ENCODE peak calls at places on chromosomes 5 and 9, in seven cellular contexts. One of them, this sample, is unnamed.

GRCh38 chr9:136082496-136083361 is 12.4 kb downstream of the NACC2 start:
- DNase-seq in spleen: no peak
- DNase-seq in mammary epithelial cell: no peak
- DNase-seq in K562: no peak
- DNase-seq in omental fat pad: no peak
- DNase-seq in heart right ventricle: peak; percentile 11
- DNase-seq in WTC11: no peak
- DNase-seq in this sample: no peak

GRCh38 chr9:130042406-130042930 is 521 bp downstream of the FNBP1 start:
- DNase-seq in spleen: peak; percentile 92
- DNase-seq in mammary epithelial cell: no peak
- DNase-seq in K562: peak; percentile 35
- DNase-seq in omental fat pad: no peak
- DNase-seq in heart right ventricle: peak; percentile 42
- DNase-seq in WTC11: peak; percentile 56
- DNase-seq in this sample: peak; percentile 67

GRCh38 chr9:24518545-24518944 is 27.2 kb downstream of the IZUMO3 start:
- DNase-seq in spleen: no peak
- DNase-seq in mammary epithelial cell: no peak
- DNase-seq in K562: no peak
- DNase-seq in omental fat pad: no peak
- DNase-seq in heart right ventricle: no peak
- DNase-seq in WTC11: no peak
- DNase-seq in this sample: no peak

GRCh38 chr5:115321309-115321708 is 24.9 kb upstream of the CCDC112 start:
- DNase-seq in spleen: no peak
- DNase-seq in mammary epithelial cell: peak; percentile 87
- DNase-seq in K562: no peak
- DNase-seq in omental fat pad: no peak
- DNase-seq in heart right ventricle: no peak
- DNase-seq in WTC11: no peak
- DNase-seq in this sample: no peak

GRCh38 chr9:87643778-87644570 is 81.9 kb upstream of the CTSL start:
- DNase-seq in spleen: no peak
- DNase-seq in mammary epithelial cell: no peak
- DNase-seq in K562: no peak
- DNase-seq in omental fat pad: no peak
- DNase-seq in heart right ventricle: no peak
- DNase-seq in WTC11: no peak
- DNase-seq in this sample: no peak

GRCh38 chr9:135422340-135422944 is 57.1 kb upstream of the PPP1R26 start:
- DNase-seq in spleen: no peak
- DNase-seq in mammary epithelial cell: no peak
- DNase-seq in K562: no peak
- DNase-seq in omental fat pad: no peak
- DNase-seq in heart right ventricle: no peak
- DNase-seq in WTC11: no peak
- DNase-seq in this sample: no peak

GRCh38 chr5:5026407-5026780 is 113.7 kb upstream of the ADAMTS16 start:
- DNase-seq in spleen: peak; percentile 43
- DNase-seq in mammary epithelial cell: no peak
- DNase-seq in K562: no peak
- DNase-seq in omental fat pad: no peak
- DNase-seq in heart right ventricle: no peak
- DNase-seq in WTC11: no peak
- DNase-seq in this sample: no peak

GRCh38 chr5:13133951-13134350 is 810.5 kb downstream of the DNAH5 start:
- DNase-seq in spleen: no peak
- DNase-seq in mammary epithelial cell: no peak
- DNase-seq in K562: no peak
- DNase-seq in omental fat pad: no peak
- DNase-seq in heart right ventricle: no peak
- DNase-seq in WTC11: no peak
- DNase-seq in this sample: no peak

GRCh38 chr9:134314039-134314949 is 12.0 kb upstream of the RXRA start:
- DNase-seq in spleen: peak; percentile 73
- DNase-seq in mammary epithelial cell: no peak
- DNase-seq in K562: no peak
- DNase-seq in omental fat pad: no peak
- DNase-seq in heart right ventricle: peak; percentile 46
- DNase-seq in WTC11: no peak
- DNase-seq in this sample: no peak

GRCh38 chr5:154190652-154191304 is at the start of gene GALNT10:
- DNase-seq in spleen: peak; percentile 95
- DNase-seq in mammary epithelial cell: peak; percentile 53
- DNase-seq in K562: peak; percentile 87
- DNase-seq in omental fat pad: no peak
- DNase-seq in heart right ventricle: peak; percentile 76
- DNase-seq in WTC11: no peak
- DNase-seq in this sample: peak; percentile 55

GRCh38 chr9:135474915-135475314 is 4.7 kb upstream of the PPP1R26 start:
- DNase-seq in spleen: no peak
- DNase-seq in mammary epithelial cell: no peak
- DNase-seq in K562: peak; percentile 77
- DNase-seq in omental fat pad: no peak
- DNase-seq in heart right ventricle: no peak
- DNase-seq in WTC11: peak; percentile 75
- DNase-seq in this sample: peak; percentile 54

GRCh38 chr5:9774472-9775079 is 144.4 kb upstream of the TAS2R1 start:
- DNase-seq in spleen: no peak
- DNase-seq in mammary epithelial cell: peak; percentile 16
- DNase-seq in K562: no peak
- DNase-seq in omental fat pad: no peak
- DNase-seq in heart right ventricle: no peak
- DNase-seq in WTC11: peak; percentile 27
- DNase-seq in this sample: no peak

GRCh38 chr5:159094745-159095144 is 5.0 kb downstream of the EBF1 start:
- DNase-seq in spleen: peak; percentile 81
- DNase-seq in mammary epithelial cell: no peak
- DNase-seq in K562: peak; percentile 78
- DNase-seq in omental fat pad: peak; percentile 74
- DNase-seq in heart right ventricle: peak; percentile 54
- DNase-seq in WTC11: peak; percentile 17
- DNase-seq in this sample: peak; percentile 69

GRCh38 chr5:127028822-127029457 is 1.4 kb downstream of the MARCHF3 start:
- DNase-seq in spleen: no peak
- DNase-seq in mammary epithelial cell: no peak
- DNase-seq in K562: peak; percentile 32
- DNase-seq in omental fat pad: no peak
- DNase-seq in heart right ventricle: no peak
- DNase-seq in WTC11: no peak
- DNase-seq in this sample: no peak

GRCh38 chr9:122463828-122464632 is 13.7 kb downstream of the OR1J1 start:
- DNase-seq in spleen: no peak
- DNase-seq in mammary epithelial cell: peak; percentile 37
- DNase-seq in K562: peak; percentile 53
- DNase-seq in omental fat pad: no peak
- DNase-seq in heart right ventricle: no peak
- DNase-seq in WTC11: peak; percentile 64
- DNase-seq in this sample: no peak

DNA sequence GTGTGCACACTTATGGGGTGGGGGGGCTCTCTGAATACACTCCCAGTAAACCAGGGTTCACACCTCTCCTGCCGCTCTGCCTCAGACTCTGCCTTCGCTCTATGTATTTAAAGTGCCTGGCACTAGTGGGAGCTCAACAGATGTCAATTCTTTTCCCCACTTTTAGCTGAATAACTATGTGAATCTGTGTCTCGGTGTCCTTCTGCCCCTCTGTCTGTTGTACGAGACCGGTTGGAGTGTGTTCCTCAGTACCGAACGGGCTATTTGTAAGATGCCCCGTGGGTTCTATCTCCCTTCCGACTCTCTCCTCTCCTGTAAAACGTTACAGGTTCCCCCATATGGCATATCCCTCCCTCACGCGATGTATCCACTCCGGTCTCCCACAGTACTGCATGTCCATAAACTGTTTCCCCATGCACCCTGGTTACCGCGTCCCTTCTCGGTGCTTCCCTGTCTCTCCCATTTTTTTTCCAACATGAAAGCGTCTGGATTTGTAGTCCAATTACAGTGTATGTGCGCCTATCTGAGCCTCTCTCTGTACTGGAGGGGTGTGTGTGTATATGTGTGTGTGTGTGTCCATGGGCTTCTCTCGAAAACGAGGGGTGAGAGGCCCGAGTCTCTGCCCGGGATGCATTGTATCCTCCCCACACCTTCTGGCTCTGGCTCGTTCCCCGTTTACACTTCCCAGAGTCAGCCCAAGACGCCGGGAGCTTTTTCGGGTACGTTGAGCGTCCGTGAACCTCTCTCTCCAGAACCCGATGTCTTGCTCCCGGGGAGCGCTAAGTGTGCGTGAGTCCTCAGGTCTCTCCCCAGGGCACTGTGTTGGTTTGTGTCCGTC is 1.5 kb downstream of the ELL2 start:
- DNase-seq in spleen: no peak
- DNase-seq in mammary epithelial cell: peak; percentile 19
- DNase-seq in K562: no peak
- DNase-seq in omental fat pad: no peak
- DNase-seq in heart right ventricle: no peak
- DNase-seq in WTC11: no peak
- DNase-seq in this sample: no peak
- TF ChIP-seq CTCF in spleen: no peak
- TF ChIP-seq CTCF in mammary epithelial cell: peak; percentile 9
- TF ChIP-seq CTCF in K562: no peak
- TF ChIP-seq CTCF in omental fat pad: no peak
- TF ChIP-seq CTCF in heart right ventricle: peak; percentile 23
- TF ChIP-seq CTCF in WTC11: no peak
- TF ChIP-seq CTCF in this sample: no peak

GRCh38 chr9:78004478-78005229 is 27.0 kb downstream of the GNAQ start:
- DNase-seq in spleen: peak; percentile 61
- DNase-seq in mammary epithelial cell: no peak
- DNase-seq in K562: peak; percentile 22
- DNase-seq in omental fat pad: no peak
- DNase-seq in heart right ventricle: no peak
- DNase-seq in WTC11: no peak
- DNase-seq in this sample: no peak
- TF ChIP-seq CTCF in spleen: no peak
- TF ChIP-seq CTCF in mammary epithelial cell: peak; percentile 20
- TF ChIP-seq CTCF in K562: peak; percentile 19
- TF ChIP-seq CTCF in omental fat pad: no peak
- TF ChIP-seq CTCF in heart right ventricle: no peak
- TF ChIP-seq CTCF in WTC11: no peak
- TF ChIP-seq CTCF in this sample: peak; percentile 37

GRCh38 chr5:151662805-151663204 is 23.9 kb downstream of the SPARC start:
- DNase-seq in spleen: no peak
- DNase-seq in mammary epithelial cell: no peak
- DNase-seq in K562: no peak
- DNase-seq in omental fat pad: no peak
- DNase-seq in heart right ventricle: no peak
- DNase-seq in WTC11: no peak
- DNase-seq in this sample: no peak

GRCh38 chr5:151661968-151662732 is 24.6 kb downstream of the SPARC start:
- DNase-seq in spleen: no peak
- DNase-seq in mammary epithelial cell: no peak
- DNase-seq in K562: no peak
- DNase-seq in omental fat pad: no peak
- DNase-seq in heart right ventricle: no peak
- DNase-seq in WTC11: no peak
- DNase-seq in this sample: no peak

GRCh38 chr5:151665584-151665982 is 21.1 kb downstream of the SPARC start:
- DNase-seq in spleen: no peak
- DNase-seq in mammary epithelial cell: no peak
- DNase-seq in K562: no peak
- DNase-seq in omental fat pad: no peak
- DNase-seq in heart right ventricle: no peak
- DNase-seq in WTC11: no peak
- DNase-seq in this sample: no peak

GRCh38 chr5:151664694-151665583 is 21.8 kb downstream of the SPARC start:
- DNase-seq in spleen: no peak
- DNase-seq in mammary epithelial cell: no peak
- DNase-seq in K562: no peak
- DNase-seq in omental fat pad: no peak
- DNase-seq in heart right ventricle: peak; percentile 59
- DNase-seq in WTC11: no peak
- DNase-seq in this sample: no peak

GRCh38 chr5:151663617-151664322 is 22.9 kb downstream of the SPARC start:
- DNase-seq in spleen: no peak
- DNase-seq in mammary epithelial cell: no peak
- DNase-seq in K562: no peak
- DNase-seq in omental fat pad: no peak
- DNase-seq in heart right ventricle: peak; percentile 69
- DNase-seq in WTC11: no peak
- DNase-seq in this sample: no peak
- TF ChIP-seq CTCF in spleen: no peak
- TF ChIP-seq CTCF in mammary epithelial cell: no peak
- TF ChIP-seq CTCF in K562: no peak
- TF ChIP-seq CTCF in omental fat pad: no peak
- TF ChIP-seq CTCF in heart right ventricle: no peak
- TF ChIP-seq CTCF in WTC11: no peak
- TF ChIP-seq CTCF in this sample: no peak

GRCh38 chr5:157471709-157472108 is 11.7 kb downstream of the NIPAL4 start:
- DNase-seq in spleen: no peak
- DNase-seq in mammary epithelial cell: peak; percentile 25
- DNase-seq in K562: peak; percentile 45
- DNase-seq in omental fat pad: no peak
- DNase-seq in heart right ventricle: no peak
- DNase-seq in WTC11: peak; percentile 50
- DNase-seq in this sample: no peak
- TF ChIP-seq CTCF in spleen: no peak
- TF ChIP-seq CTCF in mammary epithelial cell: peak; percentile 72
- TF ChIP-seq CTCF in K562: peak; percentile 61
- TF ChIP-seq CTCF in omental fat pad: no peak
- TF ChIP-seq CTCF in heart right ventricle: peak; percentile 62
- TF ChIP-seq CTCF in WTC11: no peak
- TF ChIP-seq CTCF in this sample: peak; percentile 44

DNA sequence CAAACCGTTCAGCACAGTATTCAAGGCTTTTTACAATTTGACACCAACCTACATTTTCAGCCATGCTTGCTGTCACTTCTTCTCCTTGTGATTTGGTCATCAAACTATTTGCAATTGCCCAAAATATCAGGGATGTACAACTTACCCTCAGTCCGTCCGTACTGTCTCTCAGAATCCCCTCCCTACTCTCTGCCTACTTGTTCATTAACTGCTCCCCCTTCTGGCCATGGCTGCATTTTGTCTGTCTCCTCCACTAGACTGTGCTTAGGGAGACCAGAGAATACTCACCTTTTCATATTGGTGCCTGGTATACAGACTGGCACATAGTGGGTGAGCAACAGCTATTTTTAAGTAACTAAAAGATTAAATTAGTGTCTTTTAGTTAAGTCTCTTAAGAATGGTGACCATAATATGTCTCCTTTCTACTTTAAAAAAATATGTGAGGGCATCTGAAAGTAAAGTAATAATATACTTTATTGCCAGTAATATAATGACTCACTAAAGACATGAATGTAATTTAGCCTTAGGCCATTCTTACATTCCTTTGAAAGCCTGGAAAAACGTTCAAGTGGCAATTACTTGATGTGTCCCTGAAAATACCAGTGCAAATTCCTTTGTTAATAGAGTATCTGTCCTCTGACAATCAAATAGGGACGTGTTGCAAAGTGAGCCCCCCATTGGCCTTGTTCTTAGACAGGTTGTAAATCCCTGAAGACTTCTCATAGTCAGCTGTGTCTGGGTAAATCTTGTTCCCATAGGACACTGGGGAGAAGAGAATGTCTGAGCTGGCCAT is 27.8 kb downstream of the PRLR start:
- DNase-seq in spleen: no peak
- DNase-seq in mammary epithelial cell: no peak
- DNase-seq in K562: peak; percentile 53
- DNase-seq in omental fat pad: peak; percentile 28
- DNase-seq in heart right ventricle: no peak
- DNase-seq in WTC11: peak; percentile 79
- DNase-seq in this sample: no peak
- TF ChIP-seq CTCF in spleen: no peak
- TF ChIP-seq CTCF in mammary epithelial cell: peak; percentile 32
- TF ChIP-seq CTCF in K562: peak; percentile 56
- TF ChIP-seq CTCF in omental fat pad: no peak
- TF ChIP-seq CTCF in heart right ventricle: peak; percentile 45
- TF ChIP-seq CTCF in WTC11: peak; percentile 47
- TF ChIP-seq CTCF in this sample: no peak

GRCh38 chr5:26700759-26701384 is 337.5 kb downstream of the CDH9 start:
- DNase-seq in spleen: no peak
- DNase-seq in mammary epithelial cell: peak; percentile 2
- DNase-seq in K562: peak; percentile 26
- DNase-seq in omental fat pad: no peak
- DNase-seq in heart right ventricle: no peak
- DNase-seq in WTC11: peak; percentile 28
- DNase-seq in this sample: no peak
- TF ChIP-seq CTCF in spleen: no peak
- TF ChIP-seq CTCF in mammary epithelial cell: peak; percentile 39
- TF ChIP-seq CTCF in K562: peak; percentile 48
- TF ChIP-seq CTCF in omental fat pad: no peak
- TF ChIP-seq CTCF in heart right ventricle: peak; percentile 12
- TF ChIP-seq CTCF in WTC11: peak; percentile 46
- TF ChIP-seq CTCF in this sample: peak; percentile 27